ENCODE peak calls at places on chromosomes 2 and 18, in six cellular contexts. I is upper lobe of left lung; X is trophoblast cell; K is CD8-positive, alpha-beta T cell; A is testis; Z is A549. W is an unnamed sample. For H3K4me1, the result is how much of the 10 kb centered on the place peaks cover.

GRCh38 chr2:148853458-148853857 is 21.6 kb upstream of the KIF5C start:
- DNase-seq in I (no peak), X (no peak), K (no peak), A (no peak), Z (no peak), W (no peak)

GRCh38 chr2:233445152-233445830 is 91.0 kb downstream of the DGKD start:
- DNase-seq in I (peak), X (no peak), K (no peak), A (no peak), Z (no peak), W (no peak)

GRCh38 chr18:40851014-40851429 is 1104.0 kb upstream of the PIK3C3 start:
- DNase-seq in I (no peak), X (peak), K (no peak), A (no peak), Z (no peak), W (no peak)

GRCh38 chr2:96832751-96833507 is 10.9 kb downstream of the ANKRD23 start:
- DNase-seq in I (no peak), X (peak), K (no peak), A (peak), Z (peak), W (peak)

GRCh38 chr2:233418761-233419625 is 64.7 kb downstream of the DGKD start:
- DNase-seq in I (peak), X (no peak), K (peak), A (peak), Z (peak), W (no peak)

GRCh38 chr2:231370429-231370748 is 25.1 kb upstream of the B3GNT7 start:
- DNase-seq in I (no peak), X (no peak), K (no peak), A (no peak), Z (no peak), W (no peak)

GRCh38 chr2:105113616-105114275 is 75.9 kb downstream of the MRPS9 start:
- DNase-seq in I (no peak), X (no peak), K (no peak), A (no peak), Z (no peak), W (no peak)

GRCh38 chr2:42964444-42965081 is 172.2 kb upstream of the HAAO start:
- DNase-seq in I (no peak), X (no peak), K (no peak), A (no peak), Z (no peak), W (no peak)

GRCh38 chr18:58013241-58014211 is 30.5 kb upstream of the NEDD4L start:
- DNase-seq in I (no peak), X (no peak), K (no peak), A (peak), Z (peak), W (no peak)

GRCh38 chr2:53202063-53202462 is 565.5 kb upstream of the CHAC2 start:
- DNase-seq in I (no peak), X (peak), K (no peak), A (no peak), Z (no peak), W (no peak)

GRCh38 chr18:75235891-75236290 is 25.3 kb downstream of the TSHZ1 start:
- DNase-seq in I (no peak), X (no peak), K (no peak), A (no peak), Z (no peak), W (no peak)

GRCh38 chr2:46562451-46562841 is 83.1 kb downstream of the TMEM247 start:
- DNase-seq in I (no peak), X (no peak), K (no peak), A (no peak), Z (no peak), W (no peak)

GRCh38 chr2:175630319-175631246 is 371.5 kb downstream of the LNPK start:
- DNase-seq in I (no peak), X (no peak), K (no peak), A (no peak), Z (no peak), W (no peak)

GRCh38 chr18:62660741-62661140 is 54.6 kb upstream of the PHLPP1 start:
- DNase-seq in I (no peak), X (no peak), K (no peak), A (no peak), Z (no peak), W (no peak)

GRCh38 chr2:225398372-225398771 is 1.1 kb upstream of the NYAP2 start:
- DNase-seq in I (no peak), X (no peak), K (no peak), A (no peak), Z (no peak), W (no peak)

GRCh38 chr2:240142859-240143258 is 2.4 kb upstream of the OTOS start:
- DNase-seq in I (no peak), X (no peak), K (no peak), A (no peak), Z (no peak), W (no peak)

GRCh38 chr2:61125123-61125710 is 36.8 kb upstream of the C2orf74 start:
- DNase-seq in I (no peak), X (no peak), K (no peak), A (no peak), Z (no peak), W (no peak)

GRCh38 chr2:43083278-43083677 is 143.1 kb downstream of the ZFP36L2 start:
- DNase-seq in I (no peak), X (no peak), K (no peak), A (peak), Z (no peak), W (no peak)

GRCh38 chr18:58539659-58540380 is 89.1 kb downstream of the ALPK2 start:
- DNase-seq in I (no peak), X (no peak), K (no peak), A (no peak), Z (no peak), W (no peak)

GRCh38 chr2:30234180-30234971 is 3.0 kb downstream of the LBH start:
- DNase-seq in I (no peak), X (peak), K (no peak), A (peak), Z (peak), W (no peak)
- H3K4me3 ChIP-seq in I (peak), X (no peak), K (peak), A (no peak), Z (peak), W (no peak)

GRCh38 chr2:159712929-159713575 is 746 bp downstream of the MARCHF7 start:
- DNase-seq in I (no peak), X (no peak), K (no peak), A (no peak), Z (peak), W (no peak)
- H3K4me1 ChIP-seq in I (half or more), X (under half), K (half or more), A (under half), Z (under half), W (under half)

DNA sequence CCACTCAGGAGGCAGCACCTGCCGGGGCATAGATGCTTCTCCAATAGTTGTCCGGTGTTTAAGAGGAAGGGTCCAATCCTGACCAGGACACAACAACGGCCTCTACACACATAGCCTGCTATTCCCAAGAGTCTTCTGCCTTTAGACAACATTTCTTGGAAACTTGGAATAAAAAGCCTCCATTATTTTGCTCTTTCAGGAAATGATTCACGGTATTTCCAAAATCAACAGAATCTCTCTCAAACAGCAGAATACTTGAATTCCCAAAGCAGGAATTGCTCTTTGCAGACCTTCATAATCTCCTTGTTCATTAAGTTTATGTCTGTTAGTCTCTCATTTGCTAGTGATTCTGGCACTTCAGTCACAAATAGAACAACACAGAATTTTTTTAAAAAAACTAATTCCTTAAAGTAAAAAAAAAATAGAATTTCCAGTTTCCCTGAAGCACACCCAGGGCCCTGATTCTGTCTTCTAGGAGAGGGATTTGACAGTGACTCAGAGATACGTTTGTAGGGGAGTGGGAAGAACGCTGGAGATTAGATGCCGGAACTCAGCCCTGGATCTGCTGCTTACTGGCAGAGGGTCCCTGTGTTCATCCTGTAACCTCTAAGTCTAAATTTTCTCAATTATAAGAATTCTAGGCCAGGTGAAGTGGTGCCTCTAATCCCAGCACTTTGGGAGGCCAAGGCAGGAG is 74.7 kb downstream of the NAB1 start:
- DNase-seq in I (no peak), X (peak), K (no peak), A (no peak), Z (no peak), W (no peak)
- H3K27ac ChIP-seq in I (no peak), X (no peak), K (no peak), A (no peak), Z (no peak), W (no peak)

DNA sequence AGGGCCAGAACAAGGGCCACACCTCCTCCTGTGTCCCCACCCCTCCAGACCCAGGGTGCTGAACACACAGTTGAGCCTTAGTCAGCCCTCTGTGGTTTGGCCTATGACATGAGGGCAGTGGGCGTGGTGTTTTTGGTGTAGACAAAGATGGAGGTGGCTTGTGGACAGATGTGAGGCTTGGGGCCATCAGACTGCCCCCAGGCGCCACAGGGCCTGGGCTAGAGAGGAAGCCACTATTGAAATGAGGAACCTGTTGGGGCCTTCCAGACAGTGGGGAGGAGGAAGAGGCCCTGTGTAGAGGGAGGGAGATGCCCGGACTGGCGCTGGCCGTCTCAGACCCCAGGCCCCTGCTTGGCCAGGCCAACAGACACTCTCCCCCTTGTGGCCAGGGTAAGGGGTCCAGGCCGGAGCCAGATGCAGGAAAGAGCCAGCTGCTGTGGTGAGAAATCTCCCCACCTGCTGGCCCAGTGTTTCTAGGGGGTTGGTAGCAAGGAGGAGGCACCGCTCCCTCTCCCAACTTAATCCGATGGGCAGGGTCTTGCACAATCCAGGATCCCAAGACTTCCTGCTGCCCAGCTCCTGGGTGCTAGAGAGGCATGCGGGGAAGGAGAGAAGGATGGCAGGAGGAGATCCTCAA is 53.8 kb downstream of the SMAD7 start:
- DNase-seq in I (peak), X (peak), K (no peak), A (peak), Z (no peak), W (no peak)
- H3K4me3 ChIP-seq in I (no peak), X (no peak), K (no peak), A (no peak), Z (no peak), W (no peak)

W was measured in iPS DF 6.9.